ENCODE peak calls at places on chromosomes 2 and 18, in five cellular contexts. K is H1, U is mesenchymal stem cell, X is H9, M is trophoblast cell. Q is an unnamed sample.

GRCh38 chr18:74728586-74728985 is 130.9 kb downstream of the ZNF407 start:
- DNase-seq in K (no peak), U (no peak), X (no peak), M (no peak), Q (no peak)

GRCh38 chr18:49520661-49521145 is 33.7 kb upstream of the C18orf32 start:
- DNase-seq in K (no peak), U (no peak), X (no peak), M (peak; percentile 77), Q (no peak)

GRCh38 chr18:45755936-45756335 is 32.0 kb downstream of the SLC14A1 start:
- DNase-seq in K (no peak), U (peak; percentile 24), X (no peak), M (no peak), Q (no peak)

GRCh38 chr2:72917138-72917874 is at the start of gene EMX1:
- DNase-seq in K (no peak), U (peak; percentile 26), X (peak; percentile 93), M (peak; percentile 74), Q (peak; percentile 83)

GRCh38 chr2:130336150-130336876 is 6.4 kb upstream of the IMP4 start:
- DNase-seq in K (no peak), U (no peak), X (no peak), M (no peak), Q (no peak)

GRCh38 chr2:153059338-153060052 is 341.1 kb downstream of the ARL6IP6 start:
- DNase-seq in K (no peak), U (peak; percentile 58), X (no peak), M (peak; percentile 92), Q (peak; percentile 40)

GRCh38 chr2:118013221-118013723 is 598 bp downstream of the CCDC93 start:
- DNase-seq in K (no peak), U (peak; percentile 28), X (peak; percentile 48), M (peak; percentile 75), Q (peak; percentile 17)

GRCh38 chr18:28684746-28685145 is 507.8 kb upstream of the CDH2 start:
- DNase-seq in K (no peak), U (no peak), X (no peak), M (no peak), Q (no peak)

GRCh38 chr2:160516547-160517365 is 23.1 kb upstream of the RBMS1 start:
- DNase-seq in K (no peak), U (peak; percentile 80), X (no peak), M (no peak), Q (no peak)

GRCh38 chr2:149100739-149101699 is 62.5 kb downstream of the LYPD6B start:
- DNase-seq in K (no peak), U (no peak), X (no peak), M (no peak), Q (no peak)

GRCh38 chr2:119206201-119206600 is 17.4 kb upstream of the STEAP3 start:
- DNase-seq in K (no peak), U (no peak), X (no peak), M (no peak), Q (no peak)

GRCh38 chr2:15532996-15533395 is 28.1 kb downstream of the NBAS start:
- DNase-seq in K (no peak), U (no peak), X (no peak), M (no peak), Q (no peak)

GRCh38 chr2:54611830-54612545 is 111.5 kb upstream of the EML6 start:
- DNase-seq in K (no peak), U (no peak), X (no peak), M (no peak), Q (no peak)

GRCh38 chr18:79615091-79615490 is 64.5 kb upstream of the CTDP1 start:
- DNase-seq in K (no peak), U (no peak), X (no peak), M (no peak), Q (no peak)

GRCh38 chr18:25239636-25240468 is 112.1 kb downstream of the ZNF521 start:
- DNase-seq in K (no peak), U (peak; percentile 38), X (no peak), M (no peak), Q (no peak)

GRCh38 chr2:31414601-31415241 is at the start of gene XDH:
- DNase-seq in K (no peak), U (no peak), X (no peak), M (no peak), Q (no peak)

GRCh38 chr2:16162491-16163040 is 222.2 kb downstream of the MYCN start:
- DNase-seq in K (no peak), U (no peak), X (no peak), M (peak; percentile 43), Q (no peak)

GRCh38 chr2:38836801-38837200 is 38.9 kb downstream of the DHX57 start:
- DNase-seq in K (no peak), U (no peak), X (no peak), M (no peak), Q (no peak)

GRCh38 chr2:38830546-38831159 is 45.1 kb downstream of the DHX57 start:
- DNase-seq in K (no peak), U (no peak), X (no peak), M (no peak), Q (no peak)

GRCh38 chr2:38835990-38836389 is 39.7 kb downstream of the DHX57 start:
- DNase-seq in K (no peak), U (no peak), X (no peak), M (peak; percentile 13), Q (no peak)

DNA sequence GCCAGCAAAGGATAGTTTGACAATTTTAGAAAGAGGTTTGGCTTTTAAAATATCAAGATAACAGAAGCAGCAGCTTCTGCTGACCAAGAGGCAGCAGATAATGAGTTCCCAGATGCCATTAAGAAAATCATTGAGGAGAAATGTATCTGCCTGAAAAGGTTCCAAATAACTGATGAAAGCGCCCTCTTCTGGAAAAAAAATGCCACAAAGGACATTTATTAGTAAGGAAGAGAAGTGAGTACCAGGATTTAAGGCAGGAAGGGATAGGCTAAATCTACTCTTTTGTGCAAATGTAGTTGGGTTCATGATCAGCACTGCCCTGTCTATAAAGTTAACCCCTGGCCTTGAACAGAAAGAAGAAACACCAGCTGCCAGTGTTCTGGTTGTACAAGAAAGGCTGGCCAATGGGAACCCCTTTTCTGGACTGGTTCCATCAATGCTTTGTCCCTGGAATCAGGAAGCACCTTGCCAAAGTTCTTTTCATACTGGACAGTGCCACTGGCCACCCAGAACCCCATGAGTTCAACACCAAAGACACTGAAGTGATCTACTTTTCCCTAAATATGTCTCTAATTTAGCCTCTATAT is 40.6 kb downstream of the DHX57 start:
- DNase-seq in K (no peak), U (peak; percentile 27), X (no peak), M (peak; percentile 80), Q (peak; percentile 9)
- H3K4me2 ChIP-seq in K (no peak overlapping the region), U (no peak overlapping the region), X (no peak overlapping the region), M (no peak overlapping the region), Q (no peak overlapping the region)

DNA sequence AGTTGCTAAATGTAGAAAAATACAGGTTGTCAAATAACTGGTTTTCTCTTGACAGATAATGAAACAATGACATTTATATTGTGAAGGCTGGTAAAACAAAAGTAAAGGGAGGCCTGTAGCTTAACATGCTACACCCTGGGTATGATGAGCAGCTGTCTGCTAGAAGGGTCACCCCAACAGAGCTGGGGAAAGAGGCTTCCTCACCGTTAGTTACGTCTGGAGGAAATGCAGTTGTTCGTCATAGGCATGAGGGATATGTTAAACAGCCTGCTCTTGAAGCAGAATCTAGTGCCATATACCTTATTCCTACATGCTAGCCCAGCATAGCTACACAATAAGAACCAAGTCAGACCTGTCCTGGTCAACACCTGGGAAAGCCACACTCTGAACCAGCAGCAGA is 49.9 kb downstream of the LPIN2 start:
- DNase-seq in K (no peak), U (no peak), X (no peak), M (no peak), Q (no peak)
- H2BK12ac ChIP-seq in K (no peak overlapping the region), U (no peak overlapping the region), X (no peak overlapping the region), M (no peak overlapping the region), Q (no peak overlapping the region)

GRCh38 chr2:110724820-110725219 is 7.6 kb upstream of the ACOXL start:
- DNase-seq in K (no peak), U (no peak), X (no peak), M (no peak), Q (no peak)

GRCh38 chr2:110726285-110726684 is 6.1 kb upstream of the ACOXL start:
- DNase-seq in K (no peak), U (no peak), X (no peak), M (no peak), Q (no peak)

GRCh38 chr2:110725859-110726258 is 6.5 kb upstream of the ACOXL start:
- DNase-seq in K (no peak), U (no peak), X (no peak), M (no peak), Q (no peak)

GRCh38 chr2:110727923-110728322 is 4.5 kb upstream of the ACOXL start:
- DNase-seq in K (no peak), U (no peak), X (no peak), M (peak; percentile 85), Q (no peak)

GRCh38 chr2:110725370-110725769 is 7.0 kb upstream of the ACOXL start:
- DNase-seq in K (no peak), U (no peak), X (no peak), M (no peak), Q (no peak)
- H3K27me3 ChIP-seq in K (no peaks in the 10 kb centered on the region), U (peaks cover 60% of the 10 kb centered on the region), X (no peaks in the 10 kb centered on the region), M (no peaks in the 10 kb centered on the region), Q (peaks cover 62% of the 10 kb centered on the region)

DNA sequence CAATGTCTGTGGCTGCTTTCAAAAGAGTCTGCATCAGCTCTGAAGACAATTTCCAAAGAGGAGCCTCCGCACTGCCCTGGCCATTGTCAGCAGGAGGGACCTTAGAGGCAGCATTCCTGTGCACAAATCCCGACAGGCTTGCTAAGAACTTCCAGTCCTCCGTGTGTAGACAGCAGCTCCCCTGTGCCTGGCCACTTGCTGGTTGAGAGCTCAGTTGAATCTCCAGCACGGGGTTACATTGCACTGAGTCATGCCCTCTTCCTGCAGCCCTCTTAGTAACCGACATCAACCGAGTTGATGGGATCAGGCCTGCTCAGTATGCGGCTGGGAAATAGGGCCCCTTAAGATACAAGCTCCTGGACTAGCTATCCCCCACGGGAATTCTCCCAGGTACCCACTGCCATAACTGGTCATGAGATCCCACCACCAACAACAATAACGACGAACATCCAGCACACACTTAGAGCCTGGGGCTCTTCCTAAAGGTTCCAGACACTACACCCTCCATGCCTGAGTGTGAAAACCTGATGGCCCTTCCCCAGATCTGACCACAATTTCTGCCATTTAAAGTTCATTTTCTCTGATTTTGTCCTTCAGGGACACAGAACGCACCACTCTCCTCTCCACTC is 12.0 kb downstream of the ATP6V1B1 start:
- DNase-seq in K (no peak), U (peak; percentile 58), X (peak; percentile 45), M (peak; percentile 30), Q (no peak)
- H3K4me2 ChIP-seq in K (peak overlapping the region; percentile 26), U (no peak overlapping the region), X (no peak overlapping the region), M (no peak overlapping the region), Q (no peak overlapping the region)

GRCh38 chr2:101771911-101772321 is 74.4 kb downstream of the MAP4K4 start:
- DNase-seq in K (no peak), U (no peak), X (no peak), M (no peak), Q (no peak)
- H2BK12ac ChIP-seq in K (no peak overlapping the region), U (no peak overlapping the region), X (no peak overlapping the region), M (no peak overlapping the region), Q (no peak overlapping the region)